ENCODE peak calls at places on chromosome 6, in seven cellular contexts. X is stimulated activated CD4-positive, alpha-beta T cell treated with anti-CD3 and anti-CD28 coated beads, Interleukin-4, amount 100 ng/mL, for 24 hours; F is cardiac fibroblast; W is spleen; K is C1 segment of cervical spinal cord; Y is NCI-H446 treated with DMSO at 0.1 percent for 48 hours; I is endothelial cell. H is an unnamed sample.

GRCh38 chr6:120378582-120379220 is 955.6 kb downstream of the TBC1D32 start:
- DNase-seq in Y (peak; percentile 20), X (no peak), F (peak; percentile 73), K (no peak), I (no peak), W (no peak), H (peak; percentile 38)

GRCh38 chr6:150145830-150146229 is 3.0 kb downstream of the PPP1R14C start:
- DNase-seq in Y (no peak), K (no peak), I (no peak), F (no peak), X (no peak), W (no peak), H (no peak)

GRCh38 chr6:101401792-101402617 is 8.5 kb downstream of the GRIK2 start:
- DNase-seq in K (peak; percentile 7), W (no peak), F (peak; percentile 23), X (no peak), I (peak; percentile 46), Y (no peak), H (peak; percentile 67)

GRCh38 chr6:80969439-80969838 is 783.0 kb downstream of the TENT5A start:
- DNase-seq in X (no peak), I (no peak), F (no peak), W (no peak), K (no peak), Y (no peak), H (peak; percentile 17)

GRCh38 chr6:46044876-46045617 is 29.4 kb upstream of the CLIC5 start:
- DNase-seq in K (no peak), W (no peak), F (peak; percentile 87), X (no peak), Y (no peak), I (no peak), H (peak; percentile 89)

GRCh38 chr6:52077180-52077884 is 10.1 kb downstream of the PKHD1 start:
- DNase-seq in Y (no peak), K (no peak), I (no peak), F (no peak), X (no peak), W (no peak), H (no peak)

GRCh38 chr6:33314515-33314942 is 651 bp upstream of the TAPBP start:
- DNase-seq in Y (no peak), I (peak; percentile 51), W (peak; percentile 85), K (no peak), X (peak; percentile 70), F (peak; percentile 89), H (peak; percentile 68)

GRCh38 chr6:63764318-63764916 is 128.8 kb downstream of the PHF3 start:
- DNase-seq in I (no peak), F (peak; percentile 61), K (no peak), Y (peak; percentile 2), X (no peak), W (no peak), H (peak; percentile 59)

GRCh38 chr6:110331383-110331782 is 26.8 kb downstream of the METTL24 start:
- DNase-seq in Y (no peak), X (no peak), W (no peak), F (no peak), K (no peak), I (no peak), H (no peak)

GRCh38 chr6:122609881-122610689 is at the start of gene PKIB:
- DNase-seq in F (peak; percentile 54), W (peak; percentile 89), I (peak; percentile 81), Y (peak; percentile 64), X (peak; percentile 30), K (peak; percentile 36), H (peak; percentile 95)

GRCh38 chr6:122033564-122034181 is 365.8 kb upstream of the HSF2 start:
- DNase-seq in X (no peak), Y (no peak), K (no peak), W (no peak), F (peak; percentile 76), I (no peak), H (peak; percentile 72)

GRCh38 chr6:42907336-42907735 is 8.5 kb upstream of the PTCRA start:
- DNase-seq in I (no peak), X (no peak), K (no peak), F (peak; percentile 67), W (no peak), Y (no peak), H (no peak)

GRCh38 chr6:12865782-12866181 is 149.2 kb downstream of the PHACTR1 start:
- DNase-seq in I (no peak), F (no peak), Y (no peak), W (no peak), X (no peak), K (no peak), H (no peak)

H was measured in astrocyte of the hippocampus.